ENCODE peak calls at places on chromosomes 13 and 19, in five cellular contexts. B, E, O, P and T are unnamed samples. For H3K4me1, the result is how much of the 10 kb centered on the place peaks cover.

GRCh38 chr13:65460136-65460535 is 1770.0 kb downstream of the PCDH9 start:
- DNase-seq in P (peak), E (no peak), O (no peak), B (no peak), T (no peak)

GRCh38 chr13:23378009-23378632 is 55.4 kb downstream of the SACS start:
- DNase-seq in E (no peak), P (peak), O (no peak), B (no peak), T (no peak)

GRCh38 chr13:35225159-35225558 is 251.3 kb downstream of the MAB21L1 start:
- DNase-seq in O (no peak), B (no peak), P (no peak), E (no peak), T (no peak)

GRCh38 chr13:99415851-99416331 is 85.4 kb upstream of the TM9SF2 start:
- DNase-seq in B (no peak), O (no peak), E (no peak), P (no peak), T (no peak)

GRCh38 chr19:14672043-14672872 is 2.4 kb downstream of the ADGRE3 start:
- DNase-seq in E (no peak), P (no peak), B (no peak), O (no peak), T (no peak)

GRCh38 chr13:31987535-31988170 is 43.9 kb upstream of the FRY start:
- DNase-seq in B (no peak), P (no peak), O (no peak), E (no peak), T (no peak)

GRCh38 chr13:98874029-98874397 is 103.9 kb downstream of the DOCK9 start:
- DNase-seq in B (no peak), E (no peak), P (no peak), O (no peak), T (no peak)

GRCh38 chr19:35451278-35452096 is 3.4 kb downstream of the FFAR2 start:
- DNase-seq in B (no peak), E (no peak), P (no peak), O (no peak), T (no peak)

GRCh38 chr13:27632214-27632613 is 10.5 kb downstream of the POLR1D start:
- DNase-seq in O (no peak), E (no peak), B (no peak), P (no peak), T (no peak)

GRCh38 chr13:49062297-49062896 is 86.7 kb downstream of the FNDC3A start:
- DNase-seq in P (no peak), E (no peak), O (no peak), B (no peak), T (no peak)

GRCh38 chr13:30153871-30154426 is 153.4 kb downstream of the KATNAL1 start:
- DNase-seq in P (no peak), O (no peak), B (no peak), E (no peak), T (no peak)

GRCh38 chr19:50722248-50723013 is 733 bp upstream of the CLEC11A start:
- DNase-seq in P (no peak), E (no peak), B (no peak), O (no peak), T (no peak)

GRCh38 chr13:101919541-101920306 is 467.2 kb downstream of the ITGBL1 start:
- DNase-seq in P (peak), B (no peak), E (no peak), O (no peak), T (peak)

GRCh38 chr19:16825312-16826168 is 3.7 kb upstream of the SIN3B start:
- DNase-seq in B (no peak), P (peak), E (peak), O (no peak), T (peak)

GRCh38 chr13:76009491-76009890 is 373.4 kb downstream of the LMO7 start:
- DNase-seq in E (no peak), O (no peak), P (peak), B (no peak), T (no peak)

GRCh38 chr19:46299004-46299509 is 2.2 kb downstream of the HIF3A start:
- DNase-seq in E (peak), P (peak), O (peak), B (peak), T (peak)

GRCh38 chr13:94080527-94080926 is 399.0 kb downstream of the DCT start:
- DNase-seq in B (no peak), P (no peak), E (no peak), O (no peak), T (no peak)

GRCh38 chr13:45113809-45114208 is 6.5 kb upstream of the GTF2F2 start:
- DNase-seq in E (no peak), O (no peak), P (no peak), B (no peak), T (no peak)

GRCh38 chr19:11887618-11888531 is at the start of gene ZNF69:
- DNase-seq in B (no peak), P (peak), O (peak), E (peak), T (peak)

GRCh38 chr13:73090116-73090811 is 31.5 kb downstream of the KLF5 start:
- DNase-seq in B (peak), E (no peak), O (no peak), P (peak), T (no peak)

GRCh38 chr19:3154957-3155736 is 19.3 kb downstream of the GNA15 start:
- DNase-seq in E (peak), B (peak), O (peak), P (peak), T (peak)

GRCh38 chr19:21474671-21475181 is 30.7 kb upstream of the ZNF429 start:
- DNase-seq in B (no peak), P (peak), O (peak), E (peak), T (peak)

GRCh38 chr13:67996101-67996500 is 766.0 kb upstream of the PCDH9 start:
- DNase-seq in P (no peak), B (no peak), E (no peak), O (no peak), T (no peak)

GRCh38 chr13:42525035-42525504 is 48.9 kb upstream of the TNFSF11 start:
- DNase-seq in O (no peak), P (peak), B (no peak), E (no peak), T (no peak)

GRCh38 chr19:19657397-19657783 is 6.1 kb downstream of the ATP13A1 start:
- DNase-seq in B (no peak), E (no peak), O (no peak), P (no peak), T (no peak)

GRCh38 chr19:6866646-6867255 is 20.6 kb upstream of the ADGRE1 start:
- DNase-seq in O (no peak), B (no peak), P (no peak), E (no peak), T (no peak)

GRCh38 chr19:53992815-53993214 is 1.4 kb downstream of the CACNG6 start:
- DNase-seq in E (no peak), B (no peak), O (no peak), P (no peak), T (no peak)

GRCh38 chr13:112688560-112689497 is 1.0 kb upstream of the ATP11A start:
- DNase-seq in E (no peak), B (no peak), P (peak), O (peak), T (no peak)

GRCh38 chr13:103031332-103031873 is 34.8 kb downstream of the SLC10A2 start:
- DNase-seq in O (no peak), P (no peak), B (no peak), E (no peak), T (no peak)

GRCh38 chr13:114130708-114131580 is 1.5 kb downstream of the RASA3 start:
- DNase-seq in P (peak), O (peak), B (no peak), E (peak), T (peak)

GRCh38 chr13:114130131-114130707 is 2.2 kb downstream of the RASA3 start:
- DNase-seq in B (no peak), E (peak), P (no peak), O (peak), T (no peak)

GRCh38 chr13:114128348-114128623 is 4.1 kb downstream of the RASA3 start:
- DNase-seq in B (no peak), O (peak), E (no peak), P (no peak), T (no peak)

GRCh38 chr13:114128624-114129522 is 3.5 kb downstream of the RASA3 start:
- DNase-seq in O (peak), P (peak), E (peak), B (peak), T (peak)

GRCh38 chr13:114129649-114130062 is 2.8 kb downstream of the RASA3 start:
- DNase-seq in P (no peak), B (no peak), E (no peak), O (no peak), T (no peak)
- H3K4me1 ChIP-seq in P (under half), B (half or more), E (half or more), O (half or more), T (half or more)

DNA sequence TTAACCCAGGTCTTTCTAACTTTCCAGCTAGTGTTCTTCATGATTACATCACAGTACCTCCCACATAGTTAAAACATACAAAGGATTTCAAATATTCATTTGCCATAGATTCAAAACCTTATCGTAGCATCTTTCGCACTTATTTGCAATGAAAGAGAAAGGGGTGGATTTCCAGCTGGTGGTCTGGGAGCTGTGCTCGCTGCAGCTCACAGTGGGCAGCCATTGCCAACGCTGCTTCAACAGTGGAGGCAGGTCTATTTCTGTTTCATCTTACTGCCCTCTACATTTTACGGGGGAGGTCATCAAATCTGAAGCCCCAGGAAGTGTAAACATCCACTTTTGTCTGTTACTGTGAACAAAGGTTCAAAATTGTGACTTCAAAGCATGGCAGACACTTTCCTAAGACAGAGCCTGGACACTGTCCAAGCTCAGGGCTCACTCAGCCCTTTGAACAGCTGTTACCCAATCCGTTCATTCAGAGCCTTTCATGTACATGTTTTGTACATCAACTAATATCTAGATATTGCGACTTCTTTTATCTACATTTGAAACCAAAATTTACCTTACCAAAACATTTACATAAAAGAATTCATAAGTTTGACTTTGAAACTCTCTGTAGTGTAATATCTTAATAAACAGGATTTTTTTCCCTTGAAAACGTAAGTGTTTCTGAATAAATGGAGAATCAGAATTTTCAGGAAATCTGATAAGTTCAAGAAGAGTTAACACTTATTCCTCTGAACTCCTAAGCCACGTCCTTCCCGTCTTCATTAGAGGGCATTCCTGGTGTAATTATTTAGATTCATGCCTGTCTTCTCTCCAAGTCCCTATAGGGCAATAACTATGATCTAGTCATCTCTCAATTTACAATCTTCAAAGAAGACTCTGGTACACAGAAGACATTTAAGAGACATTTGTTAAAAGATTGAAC is 25.1 kb downstream of the STARD13 start:
- DNase-seq in O (no peak), B (peak), P (peak), E (no peak), T (no peak)
- H3K27ac ChIP-seq in O (peak), B (no peak), P (no peak), E (no peak), T (peak)

GRCh38 chr19:29667390-29667783 is 2.1 kb downstream of the PLEKHF1 start:
- DNase-seq in P (no peak), E (no peak), B (no peak), O (no peak), T (no peak)
- H3K4me3 ChIP-seq in P (peak), E (peak), B (no peak), O (peak), T (peak)

GRCh38 chr13:39362652-39363390 is 240.2 kb downstream of the LHFPL6 start:
- DNase-seq in P (no peak), E (no peak), O (no peak), B (no peak), T (no peak)
- H3K4me1 ChIP-seq in P (under half), E (under half), O (under half), B (under half), T (under half)

GRCh38 chr13:110246530-110246929 is 60.4 kb downstream of the COL4A1 start:
- DNase-seq in B (no peak), P (no peak), E (no peak), O (no peak), T (no peak)
- H3K27ac ChIP-seq in B (no peak), P (peak), E (no peak), O (no peak), T (peak)

GRCh38 chr19:38653028-38653571 is 5.7 kb downstream of the ACTN4 start:
- DNase-seq in B (no peak), O (no peak), E (no peak), P (peak), T (no peak)
- H3K4me3 ChIP-seq in B (no peak), O (no peak), E (peak), P (peak), T (peak)

DNA sequence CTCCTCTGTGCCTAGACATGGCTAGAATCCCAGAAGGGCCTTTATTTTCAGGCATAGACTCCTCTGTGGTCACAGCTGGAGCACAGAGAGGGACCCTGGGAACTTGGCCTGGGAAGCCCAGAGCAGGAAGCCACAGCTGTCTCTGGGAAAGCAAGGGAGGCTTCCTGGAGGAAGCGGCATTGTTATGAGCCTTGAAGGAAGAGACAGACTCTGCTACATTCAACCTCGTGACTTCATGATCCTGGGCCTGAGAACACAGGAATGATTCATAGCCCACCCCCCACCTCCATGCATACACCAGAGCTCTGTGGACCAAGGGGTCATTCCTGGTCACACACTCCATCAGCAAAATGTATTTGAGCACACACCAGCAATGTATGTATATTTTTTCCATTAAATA is 8.6 kb downstream of the RDH8 start:
- DNase-seq in P (no peak), O (no peak), B (no peak), E (no peak), T (no peak)
- H3K4me1 ChIP-seq in P (under half), O (under half), B (under half), E (under half), T (under half)

GRCh38 chr19:52171321-52172169 is at the start of gene ZNF836:
- DNase-seq in B (no peak), P (peak), O (peak), E (peak), T (peak)

GRCh38 chr19:52176574-52176973 is 5.2 kb upstream of the ZNF836 start:
- DNase-seq in P (no peak), E (no peak), O (no peak), B (no peak), T (no peak)

GRCh38 chr19:52170304-52170703 is 1.1 kb downstream of the ZNF836 start:
- DNase-seq in O (no peak), B (no peak), P (no peak), E (no peak), T (no peak)

GRCh38 chr19:52172347-52172746 is 926 bp upstream of the ZNF836 start:
- DNase-seq in B (no peak), O (no peak), P (no peak), E (no peak), T (no peak)

DNA sequence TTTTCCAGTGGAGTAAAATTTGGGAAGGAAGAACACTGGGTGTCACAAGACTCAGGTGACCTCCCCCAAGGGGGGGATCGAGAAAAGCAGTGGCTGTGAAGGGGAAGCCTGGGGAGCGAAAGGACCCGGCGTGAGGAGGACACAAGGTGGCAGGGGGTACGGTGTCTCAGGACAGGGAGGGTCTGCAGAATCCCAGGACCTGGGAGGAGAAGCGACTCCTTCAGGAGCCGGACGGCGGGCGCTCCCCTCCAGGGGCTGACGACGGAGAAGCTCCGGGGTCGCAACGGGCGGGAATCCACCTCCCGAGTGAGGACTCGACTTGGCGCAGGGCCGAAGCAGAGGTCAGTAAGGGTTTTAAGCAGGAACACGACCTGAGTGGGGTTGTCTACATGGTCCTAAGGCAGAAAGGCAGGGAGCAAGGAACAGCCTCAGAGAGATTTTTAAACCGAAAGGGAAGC is 529 bp downstream of the ZNF836 start:
- DNase-seq in O (peak), E (peak), P (no peak), B (no peak), T (peak)
- H3K27ac ChIP-seq in O (peak), E (peak), P (peak), B (no peak), T (peak)

GRCh38 chr19:10321874-10322835 is 6.3 kb upstream of the FDX2 start:
- DNase-seq in E (no peak), O (no peak), P (no peak), B (no peak), T (no peak)
- H3K4me3 ChIP-seq in E (no peak), O (no peak), P (no peak), B (no peak), T (no peak)

GRCh38 chr13:60019119-60019993 is 144.4 kb downstream of the DIAPH3 start:
- DNase-seq in O (no peak), B (no peak), E (no peak), P (peak), T (no peak)

GRCh38 chr13:60018536-60018935 is 145.2 kb downstream of the DIAPH3 start:
- DNase-seq in P (peak), E (no peak), O (no peak), B (no peak), T (no peak)

GRCh38 chr13:60016229-60016628 is 147.5 kb downstream of the DIAPH3 start:
- DNase-seq in P (peak), E (no peak), O (no peak), B (no peak), T (no peak)

GRCh38 chr13:60020288-60020687 is 143.4 kb downstream of the DIAPH3 start:
- DNase-seq in P (no peak), B (no peak), E (no peak), O (no peak), T (no peak)
- H3K4me1 ChIP-seq in P (under half), B (under half), E (under half), O (under half), T (under half)